ENCODE peak calls at places on chromosomes 12 and 14, in four cellular contexts. U is HCT116, W is fibroblast of lung, X is neural progenitor cell. F is an unnamed sample.

GRCh38 chr14:104282332-104283196 is 144.2 kb downstream of the KIF26A start:
- DNase-seq in W (no peak), X (no peak), U (no peak), F (no peak)

GRCh38 chr12:100959481-100959880 is 164.9 kb downstream of the ANO4 start:
- DNase-seq in X (no peak), U (peak; percentile 28), W (peak; percentile 27), F (peak; percentile 7)

GRCh38 chr12:54029529-54030441 is 1.5 kb downstream of the HOXC6 start:
- DNase-seq in X (peak; percentile 62), U (no peak), W (no peak), F (no peak)

GRCh38 chr14:70027785-70028428 is 148.7 kb downstream of the SMOC1 start:
- DNase-seq in X (peak; percentile 86), U (peak; percentile 10), W (peak; percentile 47), F (peak; percentile 72)

GRCh38 chr14:59275668-59276067 is 87.2 kb downstream of the DAAM1 start:
- DNase-seq in W (peak; percentile 88), U (peak; percentile 75), X (no peak), F (peak; percentile 100)

GRCh38 chr12:122834229-122834920 is 882 bp upstream of the HIP1R start:
- DNase-seq in U (peak; percentile 35), X (peak; percentile 95), W (peak; percentile 80), F (peak; percentile 74)

GRCh38 chr12:88733003-88733402 is 152.7 kb upstream of the KITLG start:
- DNase-seq in X (no peak), W (no peak), U (no peak), F (no peak)

GRCh38 chr14:49992901-49993335 is 100.0 kb downstream of the ARF6 start:
- DNase-seq in U (no peak), W (peak; percentile 72), X (no peak), F (peak; percentile 57)

GRCh38 chr12:100193085-100193484 is 7.5 kb upstream of the ACTR6 start:
- DNase-seq in X (no peak), W (no peak), U (no peak), F (no peak)

GRCh38 chr14:40616579-40616978 is 990.1 kb upstream of the LRFN5 start:
- DNase-seq in X (no peak), W (no peak), U (no peak), F (no peak)

GRCh38 chr12:111404362-111405148 is 1.2 kb upstream of the SH2B3 start:
- DNase-seq in W (peak; percentile 19), U (no peak), X (peak; percentile 57), F (no peak)

GRCh38 chr12:54398218-54398617 is 13.7 kb upstream of the ZNF385A start:
- DNase-seq in U (no peak), X (no peak), W (no peak), F (no peak)

GRCh38 chr12:47218191-47218654 is 138.5 kb upstream of the AMIGO2 start:
- DNase-seq in X (no peak), U (no peak), W (no peak), F (no peak)

GRCh38 chr12:88057994-88058718 is 29.0 kb upstream of the C12orf50 start:
- DNase-seq in W (no peak), X (no peak), U (no peak), F (no peak)

DNA sequence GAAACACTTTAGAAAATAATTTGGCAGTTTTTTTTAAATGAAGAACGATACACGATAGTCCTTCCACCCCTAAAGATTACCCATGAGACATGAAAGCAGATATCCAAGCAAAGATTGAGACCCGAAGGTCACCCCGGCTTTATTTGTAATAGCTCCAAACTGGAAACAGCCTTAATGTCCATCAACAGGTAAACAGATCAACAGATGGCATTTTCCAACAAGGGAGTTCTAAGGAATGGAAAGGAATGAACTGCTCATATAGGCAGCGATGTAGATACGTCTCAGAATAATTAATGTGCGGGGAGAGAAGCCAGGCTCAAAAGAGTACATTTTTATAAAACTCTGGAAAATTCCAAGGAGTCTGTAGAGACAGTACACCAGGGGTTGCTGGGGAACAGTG is 23.7 kb upstream of the MEG3 start:
- DNase-seq in X (no peak), U (no peak), W (no peak), F (no peak)
- H3K9ac ChIP-seq in X (no peak overlapping the region), U (no peak overlapping the region), W (no peak overlapping the region), F (no peak overlapping the region)

GRCh38 chr14:89425931-89426330 is 8.9 kb upstream of the FOXN3 start:
- DNase-seq in U (peak; percentile 48), W (peak; percentile 98), X (no peak), F (peak; percentile 91)
- H3K4me2 ChIP-seq in U (peak overlapping the region; percentile 40), W (no peak overlapping the region), X (no peak overlapping the region), F (peak overlapping the region; percentile 60)

DNA sequence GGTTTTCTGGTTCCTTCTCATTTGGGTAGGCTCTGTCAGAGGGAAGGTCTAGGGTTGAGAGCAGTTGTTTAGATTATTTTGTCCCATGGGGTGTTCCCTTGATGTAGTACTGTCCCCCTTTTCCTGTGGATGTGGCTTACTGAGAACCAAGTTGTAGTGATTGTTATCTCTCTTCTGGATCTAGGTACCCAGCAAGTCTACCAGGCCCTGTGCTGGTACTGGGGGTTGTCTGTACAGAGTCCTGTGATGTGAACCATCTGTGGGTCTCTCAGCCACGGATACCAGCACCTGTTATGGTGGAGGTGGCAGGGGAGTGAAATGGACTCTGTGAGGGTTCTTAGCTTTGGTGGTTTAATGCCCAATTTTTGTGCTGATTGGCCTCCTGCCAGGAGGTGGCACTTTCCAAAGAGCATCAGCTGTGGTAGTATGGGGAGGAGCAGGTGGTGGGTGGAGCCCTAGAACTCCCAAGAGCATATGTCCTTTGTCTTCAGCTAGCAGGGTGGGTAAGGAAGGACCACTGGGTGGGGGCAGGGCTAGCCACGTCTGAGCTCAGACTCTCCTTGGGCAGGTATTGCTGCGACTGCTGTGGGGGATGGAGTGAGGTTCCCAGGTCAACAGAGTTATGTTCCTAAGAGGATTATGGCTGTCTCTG is 179.3 kb upstream of the BTG1 start:
- DNase-seq in W (no peak), X (no peak), U (no peak), F (no peak)
- H3K9ac ChIP-seq in W (no peak overlapping the region), X (no peak overlapping the region), U (no peak overlapping the region), F (no peak overlapping the region)

DNA sequence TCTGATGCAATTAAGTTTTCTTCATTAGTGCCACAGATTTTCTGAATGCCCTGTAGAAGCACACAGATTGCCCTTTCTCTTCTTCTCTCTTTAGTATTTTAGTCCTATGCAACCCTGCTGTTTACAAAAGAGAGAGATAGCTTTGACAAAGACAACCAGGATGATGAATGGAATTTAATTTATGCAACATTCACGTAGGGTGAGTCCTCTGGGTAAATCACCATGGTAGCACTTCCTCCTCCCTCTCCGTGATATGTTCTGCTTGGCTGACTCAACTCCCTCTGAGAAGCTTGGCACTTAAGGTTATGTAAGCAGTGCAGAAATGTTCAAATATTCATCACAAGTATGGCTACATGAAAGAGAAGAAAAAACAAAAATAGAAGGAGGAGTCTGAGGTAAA is 400.9 kb upstream of the PDE3A start:
- DNase-seq in U (no peak), X (no peak), W (peak; percentile 82), F (peak; percentile 22)
- H3K4me2 ChIP-seq in U (no peak overlapping the region), X (no peak overlapping the region), W (no peak overlapping the region), F (no peak overlapping the region)

DNA sequence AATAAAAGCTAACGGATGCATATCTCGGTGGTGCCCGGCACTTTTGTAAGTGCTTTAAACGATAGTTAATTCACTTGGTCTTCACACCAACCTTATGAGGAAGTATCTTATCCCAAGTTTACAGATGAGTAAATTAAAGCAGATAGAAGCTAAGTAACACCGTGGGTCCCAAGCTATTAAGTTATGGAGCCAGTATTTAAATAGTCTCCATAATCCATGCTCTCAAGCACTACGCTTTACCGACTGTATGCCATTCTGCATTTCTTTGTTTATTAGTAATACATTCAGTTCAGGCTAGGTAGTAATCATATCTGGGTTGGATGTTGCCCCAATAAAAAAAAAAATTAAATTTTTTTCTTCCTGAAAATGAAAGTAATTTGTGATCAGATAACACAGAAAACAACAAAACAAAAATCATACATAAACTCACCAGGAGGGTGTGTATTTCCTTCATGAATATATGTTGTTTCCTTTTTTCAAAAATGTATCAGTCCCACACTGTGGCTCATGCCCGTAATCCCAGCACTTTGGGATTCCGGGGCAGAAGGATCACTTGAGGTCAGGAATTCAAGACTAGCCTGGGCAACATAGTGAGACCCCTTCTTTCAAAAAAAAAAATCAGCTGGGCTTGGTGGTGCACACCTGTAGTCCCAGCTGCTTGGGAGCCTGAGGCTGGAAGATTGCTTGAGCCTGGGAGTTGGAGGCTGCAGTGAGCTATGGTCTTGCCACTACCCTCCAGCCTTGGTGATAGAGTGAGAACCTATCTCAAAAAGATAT is 1.4 kb upstream of the M6PR start:
- DNase-seq in U (no peak), X (no peak), W (no peak), F (no peak)
- H3K9ac ChIP-seq in U (peak overlapping the region; percentile 88), X (peak overlapping the region; percentile 1), W (no peak overlapping the region), F (peak overlapping the region; percentile 85)

GRCh38 chr14:30230719-30231118 is 303.1 kb upstream of the PRKD1 start:
- DNase-seq in U (no peak), X (no peak), W (no peak), F (no peak)

GRCh38 chr14:30225171-30225570 is 297.5 kb upstream of the PRKD1 start:
- DNase-seq in U (no peak), W (no peak), X (no peak), F (no peak)

GRCh38 chr14:30227436-30227835 is 299.8 kb upstream of the PRKD1 start:
- DNase-seq in W (peak; percentile 91), X (no peak), U (no peak), F (no peak)

GRCh38 chr14:30223966-30224365 is 296.3 kb upstream of the PRKD1 start:
- DNase-seq in X (no peak), U (no peak), W (peak; percentile 13), F (no peak)

DNA sequence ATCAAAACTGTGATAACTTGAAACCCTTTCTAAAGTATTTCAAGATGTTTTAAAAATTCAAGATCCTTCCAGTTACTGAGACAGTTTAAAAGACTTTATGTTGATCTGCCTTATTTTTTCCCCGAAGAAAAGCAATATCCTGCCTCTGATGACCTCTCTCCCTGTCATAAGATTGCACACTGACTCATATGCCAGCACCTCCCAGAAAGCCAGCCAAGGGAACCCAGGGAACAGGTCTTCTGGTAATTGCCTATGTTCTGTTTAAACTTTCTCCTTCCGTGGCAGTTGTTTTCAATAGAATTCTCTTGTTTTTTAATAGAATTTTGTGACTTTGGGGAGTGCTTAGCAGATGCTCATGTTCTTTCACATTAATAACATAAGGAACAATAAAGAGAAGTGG is 300.2 kb upstream of the PRKD1 start:
- DNase-seq in U (no peak), X (no peak), W (peak; percentile 82), F (peak; percentile 86)
- H3K4me2 ChIP-seq in U (no peak overlapping the region), X (no peak overlapping the region), W (peak overlapping the region; percentile 54), F (peak overlapping the region; percentile 48)

GRCh38 chr14:95502381-95502950 is 14.0 kb downstream of the SYNE3 start:
- DNase-seq in W (no peak), U (no peak), X (no peak), F (no peak)
- H3K9ac ChIP-seq in W (no peak overlapping the region), U (no peak overlapping the region), X (no peak overlapping the region), F (no peak overlapping the region)

GRCh38 chr14:94144765-94145164 is 15.4 kb upstream of the IFI27L2 start:
- DNase-seq in U (peak; percentile 8), W (peak; percentile 15), X (peak; percentile 39), F (no peak)

GRCh38 chr14:94143239-94143638 is 13.8 kb upstream of the IFI27L2 start:
- DNase-seq in U (peak; percentile 29), X (peak; percentile 61), W (no peak), F (peak; percentile 27)

GRCh38 chr14:94143711-94144110 is 14.3 kb upstream of the IFI27L2 start:
- DNase-seq in W (no peak), U (no peak), X (no peak), F (no peak)

GRCh38 chr14:94142247-94142646 is 12.8 kb upstream of the IFI27L2 start:
- DNase-seq in X (no peak), U (no peak), W (no peak), F (no peak)

GRCh38 chr14:94142836-94143235 is 13.4 kb upstream of the IFI27L2 start:
- DNase-seq in X (no peak), W (no peak), U (no peak), F (no peak)
- H3K4me2 ChIP-seq in X (no peak overlapping the region), W (no peak overlapping the region), U (no peak overlapping the region), F (no peak overlapping the region)

GRCh38 chr14:91253795-91254323 is 9.4 kb upstream of the GPR68 start:
- DNase-seq in U (no peak), X (no peak), W (no peak), F (no peak)
- H3K9ac ChIP-seq in U (no peak overlapping the region), X (no peak overlapping the region), W (no peak overlapping the region), F (peak overlapping the region; percentile 53)

F was measured in PC-3.